ENCODE peak calls at places on chromosomes 7 and 10, in ten cellular contexts. U is transverse colon, W is left ventricle myocardium inferior, F is GM06990, B is Panc1, N is epithelial cell of esophagus, D is fibroblast of lung, K is endothelial cell of umbilical vein, I is psoas muscle, Q is hepatocyte. S is an unnamed sample.

GRCh38 chr7:31119249-31119648 is 67.1 kb downstream of the ADCYAP1R1 start:
- DNase-seq in K (no peak), D (no peak), B (no peak), U (no peak), I (no peak), Q (no peak), F (no peak), W (no peak), N (no peak), S (no peak)

GRCh38 chr10:122454603-122455080 is at the start of gene ARMS2:
- DNase-seq in N (no peak), D (no peak), Q (no peak), W (no peak), F (no peak), U (no peak), B (no peak), K (no peak), I (no peak), S (no peak)

GRCh38 chr7:101733713-101734475 is 83.5 kb upstream of the CUX1 start:
- DNase-seq in B (no peak), I (peak), F (peak), D (peak), W (peak), Q (peak), N (no peak), K (peak), U (peak), S (no peak)

GRCh38 chr10:92747600-92747999 is 57.8 kb downstream of the HHEX start:
- DNase-seq in U (peak), K (no peak), B (no peak), Q (no peak), F (no peak), I (no peak), W (no peak), N (no peak), D (no peak), S (no peak)

GRCh38 chr10:132162590-132163277 is 24.0 kb upstream of the DPYSL4 start:
- DNase-seq in W (peak), I (peak), B (no peak), K (no peak), U (peak), D (no peak), N (no peak), Q (no peak), F (no peak), S (no peak)

GRCh38 chr10:132848306-132848705 is 62.4 kb upstream of the NKX6-2 start:
- DNase-seq in W (no peak), D (no peak), Q (peak), K (no peak), B (no peak), N (no peak), I (no peak), F (no peak), U (no peak), S (no peak)

GRCh38 chr10:26508016-26508415 is 69.9 kb downstream of the APBB1IP start:
- DNase-seq in U (no peak), D (no peak), B (no peak), Q (no peak), W (no peak), F (no peak), I (no peak), K (no peak), N (no peak), S (no peak)

GRCh38 chr10:99850041-99850766 is 67.8 kb downstream of the ABCC2 start:
- DNase-seq in K (no peak), Q (no peak), I (no peak), D (no peak), U (no peak), W (no peak), N (no peak), B (no peak), F (no peak), S (no peak)

DNA sequence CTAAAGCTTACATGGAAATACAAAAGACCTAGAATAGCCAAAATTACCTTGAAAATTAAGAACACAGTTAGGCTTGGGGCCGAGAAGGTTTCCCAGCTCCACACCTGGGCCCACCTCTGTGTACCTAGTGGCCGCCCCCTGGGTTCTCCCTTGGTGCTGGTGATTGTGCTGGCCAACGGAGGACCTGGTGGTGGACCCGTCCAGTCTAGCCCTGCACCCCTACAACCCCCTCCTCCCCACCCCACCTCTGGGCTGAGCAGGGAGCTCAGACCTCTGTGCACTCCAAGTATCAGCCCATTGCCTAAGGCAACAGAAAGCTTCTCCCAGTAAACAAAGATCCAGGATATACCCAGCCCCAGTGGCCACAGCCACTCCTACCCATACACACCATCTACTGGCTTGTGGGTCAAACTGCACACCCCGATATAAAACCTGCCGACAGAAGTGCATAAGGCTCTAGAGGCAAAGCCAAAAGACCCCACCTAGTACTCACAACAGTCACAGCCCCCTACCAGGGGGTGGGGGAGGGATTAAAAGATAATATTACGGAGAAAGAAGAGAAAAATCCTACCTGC is 105.0 kb upstream of the DIP2C start:
- DNase-seq in Q (no peak), B (no peak), I (no peak), K (no peak), W (no peak), N (no peak), U (no peak), F (no peak), D (no peak), S (no peak)
- TF ChIP-seq CTCF in Q (peak), B (no peak), I (peak), K (no peak), W (peak), N (peak), U (peak), F (no peak), D (peak), S (peak)

GRCh38 chr7:1951600-1951999 is 281.1 kb downstream of the MAD1L1 start:
- DNase-seq in K (no peak), U (no peak), B (no peak), W (peak), F (no peak), Q (no peak), N (no peak), D (no peak), I (peak), S (no peak)
- H3K4me3 ChIP-seq in K (no peak), U (no peak), B (no peak), W (no peak), F (no peak), Q (no peak), N (no peak), D (no peak), I (no peak), S (no peak)

DNA sequence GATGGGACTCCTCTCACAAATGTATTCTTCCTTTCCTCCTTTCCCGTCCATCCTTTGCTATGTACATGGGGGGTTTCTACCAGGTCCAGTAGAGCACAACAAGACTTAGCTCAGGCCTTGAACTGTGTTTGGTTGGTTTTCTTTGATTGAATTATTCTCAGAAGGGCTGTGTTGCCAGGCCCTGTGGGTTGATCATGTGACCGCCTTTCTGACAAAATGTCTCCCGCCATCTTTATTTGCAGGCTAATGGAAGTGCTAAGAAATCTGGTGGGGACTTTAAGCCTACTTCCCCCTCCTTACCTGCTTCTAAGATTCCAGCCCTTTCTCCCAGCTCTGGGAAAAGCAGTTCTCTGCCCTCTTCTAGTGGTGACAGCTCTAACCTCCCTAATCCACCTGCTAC is 178.1 kb downstream of the ARHGAP21 start:
- DNase-seq in W (no peak), Q (no peak), I (no peak), D (no peak), K (no peak), U (no peak), F (no peak), N (no peak), B (no peak), S (no peak)
- TF ChIP-seq CTCF in W (no peak), Q (no peak), I (no peak), D (no peak), K (no peak), U (no peak), F (no peak), N (no peak), B (no peak), S (no peak)

GRCh38 chr10:42149027-42149700 is 489.2 kb downstream of the ZNF33B start:
- DNase-seq in B (no peak), Q (peak), F (no peak), K (no peak), I (peak), N (no peak), U (no peak), W (no peak), D (peak), S (no peak)

GRCh38 chr10:42150428-42151061 is 487.8 kb downstream of the ZNF33B start:
- DNase-seq in I (no peak), N (no peak), F (no peak), B (no peak), D (no peak), W (no peak), K (no peak), Q (no peak), U (no peak), S (no peak)

DNA sequence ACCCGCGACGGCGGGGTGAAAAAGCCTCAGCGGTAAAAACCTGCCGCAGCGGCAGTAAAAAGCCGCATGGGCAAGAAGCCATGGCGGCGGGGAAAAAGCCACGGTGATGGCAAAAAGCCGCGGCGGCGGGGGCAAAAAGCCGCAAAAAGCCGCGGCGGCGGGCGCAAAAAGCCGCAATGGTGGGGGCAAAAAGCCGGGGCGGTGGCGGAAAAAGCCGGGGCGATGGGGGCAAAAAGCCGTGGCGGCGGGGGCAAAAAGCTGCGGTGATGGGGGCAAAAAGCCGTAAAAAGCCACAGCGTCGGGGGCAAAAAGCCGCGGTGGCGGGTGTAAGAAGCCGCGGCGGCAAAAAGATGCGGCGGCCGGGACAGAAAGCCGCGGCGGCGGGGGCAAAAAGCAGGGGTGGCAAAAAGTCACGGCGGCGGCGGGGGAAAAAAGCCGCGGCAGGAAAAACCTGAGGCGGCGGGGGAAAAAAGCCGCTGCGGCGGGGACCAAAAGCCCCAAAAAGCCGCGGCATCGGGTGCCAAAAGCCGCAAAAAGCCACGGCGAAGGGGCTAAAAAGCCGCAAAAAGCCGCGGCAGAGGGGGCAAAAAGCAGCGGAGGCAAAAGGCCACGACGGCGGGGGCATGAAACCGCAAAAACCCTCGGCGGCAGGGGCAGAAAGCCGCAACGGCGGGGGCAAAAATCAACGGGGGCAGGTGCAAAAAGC is 488.5 kb downstream of the ZNF33B start:
- DNase-seq in I (no peak), K (no peak), D (no peak), B (no peak), W (no peak), N (no peak), U (no peak), Q (no peak), F (no peak), S (no peak)
- H3K4me3 ChIP-seq in I (no peak), K (no peak), D (no peak), B (no peak), W (no peak), N (no peak), U (no peak), Q (no peak), F (no peak), S (no peak)

DNA sequence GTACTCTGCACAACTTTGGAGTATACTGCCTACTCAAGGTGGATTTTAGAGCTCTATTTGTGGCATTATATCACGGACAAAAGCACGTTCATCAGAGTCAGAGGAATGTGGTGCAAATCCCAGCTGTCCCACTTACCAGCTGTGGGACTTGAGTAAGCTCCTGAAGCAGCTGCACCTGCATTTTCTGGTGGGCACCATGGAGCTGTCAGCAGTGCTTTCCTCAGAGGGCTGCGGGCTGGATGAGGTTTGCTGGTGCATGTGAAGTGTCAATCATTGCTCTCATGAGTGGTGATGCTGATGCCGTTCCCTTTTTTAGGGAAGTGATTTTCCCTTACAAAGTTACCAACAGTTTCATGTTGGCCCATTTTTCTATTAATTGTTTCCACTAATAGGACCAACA is 53.4 kb downstream of the EGFR start:
- DNase-seq in D (no peak), I (no peak), W (no peak), F (no peak), Q (no peak), N (no peak), B (no peak), K (no peak), U (no peak), S (no peak)
- TF ChIP-seq CTCF in D (no peak), I (no peak), W (no peak), F (no peak), Q (no peak), N (no peak), B (no peak), K (no peak), U (no peak), S (no peak)

GRCh38 chr7:156638443-156639077 is 2.0 kb upstream of the RNF32 start:
- DNase-seq in I (no peak), N (no peak), Q (no peak), D (no peak), W (no peak), F (no peak), B (no peak), U (no peak), K (no peak), S (no peak)
- H3K4me3 ChIP-seq in I (no peak), N (no peak), Q (no peak), D (no peak), W (no peak), F (no peak), B (peak), U (no peak), K (no peak), S (no peak)